ENCODE peak calls at places on chromosomes 5 and 9, in eight cellular contexts. U, M, S, V, Q, P, L and W are unnamed samples. For H3K27me3 and H3K9me3, the result is how much of the 10 kb centered on the place peaks cover.

GRCh38 chr5:168798065-168799023 is 219.2 kb upstream of the PANK3 start:
- DNase-seq in Q (no peak), P (no peak), U (no peak), S (no peak), M (no peak), V (peak), L (no peak), W (no peak)

GRCh38 chr5:127969651-127970050 is 113.9 kb upstream of the SLC12A2 start:
- DNase-seq in L (no peak), U (no peak), V (no peak), S (no peak), P (no peak), M (no peak), Q (no peak), W (no peak)

GRCh38 chr9:32218100-32218767 is 166.2 kb upstream of the ACO1 start:
- DNase-seq in L (no peak), Q (no peak), M (no peak), V (no peak), S (no peak), P (no peak), U (no peak), W (no peak)

GRCh38 chr5:171437286-171437821 is 17.9 kb downstream of the FGF18 start:
- DNase-seq in U (no peak), S (peak), Q (no peak), P (no peak), V (no peak), M (no peak), L (no peak), W (no peak)

GRCh38 chr5:59275537-59276276 is 617.8 kb downstream of the PDE4D start:
- DNase-seq in U (no peak), V (peak), M (peak), P (peak), Q (peak), L (no peak), S (no peak), W (peak)

GRCh38 chr9:137580209-137580957 is 1.7 kb upstream of the DPH7 start:
- DNase-seq in P (no peak), U (no peak), V (no peak), S (no peak), L (no peak), M (no peak), Q (no peak), W (no peak)

GRCh38 chr9:130128251-130128650 is 44.0 kb upstream of the NCS1 start:
- DNase-seq in V (no peak), L (no peak), P (no peak), Q (no peak), U (no peak), M (no peak), S (peak), W (no peak)

GRCh38 chr5:136720674-136721073 is 355.3 kb upstream of the TRPC7 start:
- DNase-seq in P (no peak), S (no peak), Q (no peak), M (no peak), L (no peak), U (no peak), V (no peak), W (no peak)

GRCh38 chr9:73847536-73847935 is 649.6 kb upstream of the RORB start:
- DNase-seq in V (no peak), M (peak), L (no peak), S (no peak), U (no peak), P (no peak), Q (no peak), W (no peak)

GRCh38 chr5:128736567-128736966 is 198.5 kb upstream of the FBN2 start:
- DNase-seq in M (no peak), Q (peak), P (peak), S (no peak), L (no peak), U (no peak), V (no peak), W (no peak)

GRCh38 chr9:85007753-85008152 is 338.2 kb downstream of the NTRK2 start:
- DNase-seq in M (no peak), L (no peak), Q (no peak), V (no peak), U (no peak), S (no peak), P (no peak), W (no peak)

GRCh38 chr5:23257656-23258055 is 249.8 kb upstream of the PRDM9 start:
- DNase-seq in M (no peak), U (no peak), L (no peak), V (no peak), S (no peak), P (no peak), Q (no peak), W (no peak)

GRCh38 chr5:6611561-6612256 is 21.1 kb downstream of the NSUN2 start:
- DNase-seq in V (no peak), M (no peak), P (no peak), S (no peak), U (no peak), Q (no peak), L (no peak), W (no peak)

GRCh38 chr5:97406950-97407676 is 224.1 kb upstream of the RIOK2 start:
- DNase-seq in M (no peak), V (no peak), Q (no peak), L (no peak), S (peak), U (no peak), P (no peak), W (no peak)

GRCh38 chr9:121718063-121718462 is 66.6 kb downstream of the DAB2IP start:
- DNase-seq in M (no peak), P (no peak), Q (no peak), V (peak), L (no peak), U (peak), S (no peak), W (no peak)

GRCh38 chr9:129996161-129996849 is 46.7 kb downstream of the FNBP1 start:
- DNase-seq in U (no peak), Q (no peak), P (no peak), V (no peak), S (no peak), M (no peak), L (no peak), W (no peak)

GRCh38 chr5:91850031-91850430 is 466.9 kb upstream of the ARRDC3 start:
- DNase-seq in V (no peak), P (no peak), Q (no peak), S (no peak), L (no peak), M (peak), U (no peak), W (no peak)

GRCh38 chr9:122158202-122158601 is 1.4 kb downstream of the NDUFA8 start:
- DNase-seq in M (peak), P (peak), U (no peak), S (no peak), V (peak), L (no peak), Q (no peak), W (no peak)

GRCh38 chr9:33246269-33246860 is 6.4 kb downstream of the SPINK4 start:
- DNase-seq in S (no peak), U (no peak), M (no peak), Q (no peak), L (no peak), V (no peak), P (no peak), W (no peak)

GRCh38 chr9:34689512-34689911 is 1.6 kb downstream of the CCL19 start:
- DNase-seq in L (no peak), S (no peak), V (no peak), P (no peak), M (no peak), U (no peak), Q (no peak), W (no peak)

GRCh38 chr9:18077941-18078678 is 395.8 kb upstream of the ADAMTSL1 start:
- DNase-seq in P (no peak), L (no peak), U (no peak), S (no peak), Q (no peak), V (no peak), M (no peak), W (no peak)

GRCh38 chr9:86126998-86127972 is 27.9 kb upstream of the GOLM1 start:
- DNase-seq in Q (peak), L (peak), U (peak), P (peak), M (peak), S (peak), V (peak), W (peak)

GRCh38 chr9:70479880-70480291 is 65.4 kb upstream of the KLF9 start:
- DNase-seq in V (no peak), S (peak), L (no peak), Q (peak), P (no peak), M (no peak), U (peak), W (peak)

GRCh38 chr5:1565737-1566734 is 42.3 kb upstream of the LPCAT1 start:
- DNase-seq in V (no peak), L (no peak), U (no peak), Q (no peak), M (no peak), P (no peak), S (no peak), W (peak)

GRCh38 chr9:1233568-1233967 is 183.4 kb downstream of the DMRT2 start:
- DNase-seq in L (no peak), U (no peak), P (no peak), Q (no peak), S (no peak), V (no peak), M (no peak), W (no peak)

GRCh38 chr5:2602451-2603045 is 148.9 kb downstream of the IRX2 start:
- DNase-seq in U (no peak), V (no peak), L (no peak), Q (no peak), M (no peak), P (no peak), S (no peak), W (no peak)

GRCh38 chr5:1484416-1485319 is 39.1 kb downstream of the LPCAT1 start:
- DNase-seq in U (no peak), M (no peak), P (no peak), V (no peak), S (no peak), L (no peak), Q (no peak), W (no peak)

GRCh38 chr9:130943780-130944179 is 4.7 kb upstream of the FIBCD1 start:
- DNase-seq in U (no peak), V (no peak), M (no peak), L (no peak), Q (no peak), P (no peak), S (no peak), W (no peak)

GRCh38 chr5:151040211-151040747 is 19.9 kb downstream of the GPX3 start:
- DNase-seq in S (peak), Q (no peak), P (no peak), U (no peak), L (no peak), M (no peak), V (peak), W (no peak)

GRCh38 chr5:138696501-138696900 is 56.7 kb upstream of the CTNNA1 start:
- DNase-seq in U (no peak), M (no peak), L (no peak), V (no peak), S (no peak), Q (no peak), P (no peak), W (peak)

GRCh38 chr5:1767524-1768282 is 31.9 kb downstream of the MRPL36 start:
- DNase-seq in V (no peak), S (peak), L (no peak), P (no peak), Q (no peak), M (no peak), U (no peak), W (no peak)

GRCh38 chr9:86494644-86495081 is 140.5 kb upstream of the TUT7 start:
- DNase-seq in U (no peak), S (no peak), P (no peak), L (no peak), M (peak), Q (no peak), V (no peak), W (no peak)

GRCh38 chr5:78923622-78923970 is 61.5 kb downstream of the ARSB start:
- DNase-seq in M (no peak), L (no peak), Q (no peak), P (no peak), S (no peak), V (no peak), U (no peak), W (no peak)

GRCh38 chr5:13939647-13940046 is 4.8 kb downstream of the DNAH5 start:
- DNase-seq in S (no peak), M (peak), Q (no peak), U (no peak), L (no peak), V (no peak), P (no peak), W (no peak)

GRCh38 chr5:78001198-78001597 is 225.1 kb upstream of the TBCA start:
- DNase-seq in Q (no peak), L (no peak), U (no peak), M (no peak), V (no peak), P (no peak), S (no peak), W (no peak)

GRCh38 chr5:53311661-53312060 is 168.8 kb upstream of the FST start:
- DNase-seq in V (no peak), S (no peak), P (no peak), L (no peak), U (no peak), Q (no peak), M (no peak), W (no peak)

GRCh38 chr5:167743685-167744084 is 547.8 kb upstream of the WWC1 start:
- DNase-seq in M (peak), U (no peak), L (no peak), P (no peak), S (no peak), V (no peak), Q (no peak), W (peak)

GRCh38 chr5:78912796-78913195 is 72.3 kb downstream of the ARSB start:
- DNase-seq in L (no peak), M (no peak), Q (no peak), U (no peak), S (no peak), V (no peak), P (no peak), W (no peak)

GRCh38 chr5:88671408-88671807 is 211.6 kb downstream of the MEF2C start:
- DNase-seq in V (no peak), M (no peak), L (no peak), P (peak), Q (no peak), S (no peak), U (no peak), W (no peak)

GRCh38 chr5:88674262-88675158 is 208.5 kb downstream of the MEF2C start:
- DNase-seq in M (peak), V (peak), Q (no peak), P (no peak), U (no peak), S (no peak), L (no peak), W (no peak)

GRCh38 chr5:88669314-88669713 is 213.7 kb downstream of the MEF2C start:
- DNase-seq in P (no peak), U (no peak), L (no peak), M (no peak), Q (no peak), S (no peak), V (no peak), W (no peak)

GRCh38 chr5:88672644-88673493 is 210.1 kb downstream of the MEF2C start:
- DNase-seq in U (no peak), S (no peak), V (no peak), M (peak), Q (no peak), L (no peak), P (peak), W (no peak)

DNA sequence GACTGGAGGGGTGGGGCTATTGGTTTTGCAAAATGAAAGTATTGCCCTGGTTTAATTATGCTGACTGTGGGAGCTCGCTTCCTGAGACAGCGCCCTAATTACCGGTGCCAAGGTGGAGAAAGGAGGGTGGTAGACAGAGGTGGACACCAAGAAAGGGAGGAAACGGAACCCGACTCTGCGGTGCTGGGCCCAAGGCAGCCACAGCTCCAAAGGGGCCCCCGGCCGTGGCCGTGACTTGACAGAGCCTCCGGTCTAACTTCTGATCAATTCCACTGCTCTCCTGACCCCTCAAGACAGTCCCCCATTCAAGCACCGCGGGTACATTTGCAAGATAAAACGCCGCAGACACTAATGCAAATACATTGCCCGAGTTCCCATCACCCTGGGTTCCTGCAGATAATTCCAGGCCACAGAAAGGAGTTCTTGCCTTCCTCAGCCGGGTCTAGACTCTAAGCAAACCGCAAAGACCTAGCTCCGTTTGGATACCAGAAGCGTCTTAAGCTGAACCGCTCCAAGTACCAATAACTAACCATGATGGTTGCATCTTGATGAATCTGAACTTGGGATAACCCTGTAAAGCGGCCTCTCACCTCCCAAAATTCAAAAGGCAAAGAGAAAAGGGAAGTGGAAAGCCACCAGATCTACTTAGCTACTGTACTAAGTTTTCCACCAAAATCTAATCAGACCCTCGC is 211.0 kb downstream of the MEF2C start:
- DNase-seq in M (peak), Q (no peak), L (no peak), P (peak), U (no peak), V (no peak), S (no peak), W (no peak)
- H3K27me3 ChIP-seq in M (under half), Q (half or more), L (half or more), P (under half), U (under half), V (under half), S (half or more), W (under half)

GRCh38 chr5:173592050-173592669 is 24.3 kb downstream of the BOD1 start:
- DNase-seq in V (no peak), U (no peak), P (no peak), M (peak), Q (no peak), L (no peak), S (no peak), W (no peak)
- H3K9me3 ChIP-seq in V (under half), U (under half), P (under half), M (under half), Q (under half), L (under half), S (under half), W (under half)

DNA sequence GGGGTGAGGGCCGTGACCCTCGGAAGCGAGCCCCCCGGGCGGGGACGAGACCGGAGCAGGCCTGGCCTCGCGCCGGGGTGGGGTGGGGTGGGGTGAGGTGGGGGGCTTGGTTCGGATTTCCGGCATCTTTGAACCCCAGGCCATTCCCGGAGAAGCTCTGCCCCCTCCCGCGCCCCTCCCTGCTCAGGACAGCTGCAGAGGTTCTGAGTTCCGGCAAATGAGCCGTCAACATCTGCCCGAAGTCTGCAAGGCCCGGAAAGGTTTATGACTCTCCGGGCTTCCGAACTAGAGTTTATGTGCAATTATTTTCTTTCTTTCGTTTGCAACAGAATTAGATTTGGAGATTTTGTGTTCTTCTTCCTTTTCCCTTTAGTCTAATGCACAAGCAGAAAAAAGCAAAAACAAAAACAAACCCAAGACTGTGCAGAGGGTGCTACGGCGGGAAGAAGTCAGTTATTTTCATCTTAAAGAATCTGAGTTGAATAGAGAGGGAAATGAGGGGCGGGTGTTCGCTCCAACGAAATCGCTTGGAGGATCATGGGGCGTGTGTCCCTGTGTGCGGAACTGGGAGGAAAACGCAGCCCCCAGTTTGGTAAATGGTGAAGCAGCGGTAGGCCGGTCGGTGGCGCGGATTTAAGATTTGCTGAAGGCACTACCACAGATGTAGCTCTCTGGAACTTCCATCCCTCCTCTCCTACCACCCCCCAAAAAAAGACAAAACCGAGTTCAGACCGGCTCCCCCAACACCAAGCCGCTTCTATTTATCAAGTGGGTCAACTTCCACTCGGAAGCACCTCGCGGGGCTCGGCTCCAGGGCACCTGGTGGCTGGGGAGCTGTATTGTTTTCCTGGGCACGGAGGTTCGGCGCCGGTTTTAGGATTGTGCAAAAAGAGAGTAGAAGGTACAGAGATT is 4.8 kb downstream of the LHX2 start:
- DNase-seq in U (no peak), S (no peak), Q (no peak), V (no peak), L (no peak), M (no peak), P (no peak), W (no peak)
- H3K27me3 ChIP-seq in U (under half), S (half or more), Q (half or more), V (half or more), L (half or more), M (half or more), P (under half), W (under half)

GRCh38 chr5:76030343-76030742 is 52.8 kb upstream of the SV2C start:
- DNase-seq in V (no peak), M (no peak), S (no peak), U (no peak), P (no peak), Q (no peak), L (no peak), W (no peak)

GRCh38 chr5:76022611-76023010 is 60.6 kb upstream of the SV2C start:
- DNase-seq in M (no peak), V (no peak), S (no peak), P (no peak), U (no peak), Q (no peak), L (no peak), W (no peak)

GRCh38 chr5:76029739-76030138 is 53.4 kb upstream of the SV2C start:
- DNase-seq in Q (no peak), M (no peak), U (no peak), S (no peak), V (no peak), L (no peak), P (no peak), W (no peak)

GRCh38 chr5:76025069-76025468 is 58.1 kb upstream of the SV2C start:
- DNase-seq in M (no peak), L (no peak), V (no peak), P (no peak), Q (no peak), U (no peak), S (no peak), W (no peak)

DNA sequence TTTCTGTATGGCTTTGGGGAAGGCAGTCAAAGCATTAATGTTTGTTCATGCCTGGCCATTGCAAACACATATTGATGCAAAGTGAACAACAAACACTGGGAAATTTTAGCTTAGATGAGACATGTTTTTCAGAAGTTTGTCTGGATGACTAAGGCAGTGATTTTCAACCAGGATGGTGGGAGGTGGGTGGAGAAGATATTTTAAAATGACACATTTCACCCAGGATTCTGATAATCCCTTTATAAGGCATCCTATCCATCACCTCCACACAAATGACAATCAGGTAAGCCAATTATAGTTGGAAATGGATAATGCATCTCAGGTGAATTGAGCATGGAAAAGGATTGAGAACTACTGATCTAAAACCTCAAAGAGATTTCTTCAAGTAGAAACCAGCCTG is 57.4 kb upstream of the SV2C start:
- DNase-seq in S (no peak), L (no peak), V (no peak), M (no peak), Q (no peak), U (no peak), P (no peak), W (no peak)
- H3K9me3 ChIP-seq in S (under half), L (under half), V (under half), M (under half), Q (under half), U (under half), P (under half), W (under half)

GRCh38 chr5:149687789-149688188 is 42.3 kb upstream of the PPARGC1B start:
- DNase-seq in U (no peak), S (no peak), Q (no peak), M (no peak), P (no peak), V (no peak), L (no peak), W (no peak)
- H3K27me3 ChIP-seq in U (under half), S (under half), Q (under half), M (under half), P (under half), V (under half), L (under half), W (half or more)

GRCh38 chr5:180527659-180528058 is 33.5 kb downstream of the CNOT6 start:
- DNase-seq in V (no peak), P (no peak), U (no peak), M (no peak), L (no peak), S (no peak), Q (no peak), W (no peak)
- H3K9me3 ChIP-seq in V (under half), P (under half), U (under half), M (under half), L (under half), S (under half), Q (under half), W (under half)